ENCODE peak calls at places on chromosomes 16 and 17, in nine cellular contexts. D is activated gamma-delta T cell treated with anti-CD3 and anti-CD28 coated beads, Interleukin-2, amount 50 U/mL, for 16 hours; Y is CD8-positive, alpha-beta T cell; P is sigmoid colon; B is fibroblast of pulmonary artery; L is HS-5; W is retina; K is nephron progenitor cell; S is fibroblast of lung. Z is an unnamed sample.

GRCh38 chr16:28191364-28191985 is 20.3 kb downstream of the XPO6 start:
- DNase-seq in S (no peak), D (no peak), L (no peak), W (no peak), P (no peak), K (no peak), B (no peak), Y (no peak), Z (no peak)

GRCh38 chr17:17109896-17110295 is 67.6 kb downstream of the MPRIP start:
- DNase-seq in D (no peak), P (no peak), S (no peak), W (no peak), K (no peak), Y (peak), L (no peak), B (no peak), Z (no peak)

GRCh38 chr17:50613596-50613995 is 21.1 kb upstream of the ABCC3 start:
- DNase-seq in K (no peak), L (no peak), W (no peak), B (no peak), Y (no peak), S (no peak), D (no peak), P (no peak), Z (no peak)

GRCh38 chr17:55200904-55201608 is 63.7 kb upstream of the HLF start:
- DNase-seq in B (no peak), D (no peak), K (no peak), W (peak), Y (no peak), S (no peak), P (no peak), L (no peak), Z (no peak)

GRCh38 chr16:11049396-11050059 is 105.2 kb downstream of the CLEC16A start:
- DNase-seq in S (no peak), W (no peak), K (no peak), P (peak), Y (no peak), D (no peak), B (no peak), L (no peak), Z (no peak)

GRCh38 chr16:88305176-88305575 is 77.6 kb upstream of the ZNF469 start:
- DNase-seq in S (no peak), P (no peak), B (no peak), Y (no peak), W (no peak), D (no peak), L (no peak), K (no peak), Z (no peak)

GRCh38 chr17:76273435-76273921 is 8.3 kb downstream of the UBALD2 start:
- DNase-seq in Y (no peak), K (no peak), B (no peak), S (no peak), D (no peak), L (no peak), W (peak), P (no peak), Z (no peak)

GRCh38 chr16:68345351-68345810 is 34.6 kb downstream of the PRMT7 start:
- DNase-seq in S (peak), P (no peak), B (no peak), K (no peak), W (no peak), D (no peak), Y (peak), L (no peak), Z (no peak)

GRCh38 chr16:5738586-5738985 is 641.0 kb upstream of the EEF2KMT start:
- DNase-seq in S (no peak), Y (no peak), W (no peak), P (no peak), B (no peak), L (no peak), D (no peak), K (no peak), Z (no peak)

GRCh38 chr16:51163366-51163765 is 12.3 kb upstream of the SALL1 start:
- DNase-seq in P (no peak), B (no peak), K (no peak), S (peak), W (no peak), Y (no peak), D (no peak), L (no peak), Z (no peak)

Z was measured in GM19239.